ENCODE peak calls at places on chromosomes 3 and 15, in four cellular contexts. W is DMS153, X is pancreas, E is retinal pigment epithelial cell. Y is an unnamed sample.

GRCh38 chr3:37272743-37273142 is 98.4 kb upstream of the LRRFIP2 start:
- DNase-seq in X (no peak), E (no peak), W (no peak), Y (no peak)

GRCh38 chr3:65439641-65440040 is 599.1 kb downstream of the MAGI1 start:
- DNase-seq in E (no peak), X (no peak), W (peak), Y (peak)

GRCh38 chr15:49313650-49314049 is 109.4 kb upstream of the FGF7 start:
- DNase-seq in X (no peak), E (no peak), W (no peak), Y (no peak)

GRCh38 chr3:185316740-185317407 is 46.1 kb upstream of the MAP3K13 start:
- DNase-seq in W (no peak), X (no peak), E (no peak), Y (no peak)

GRCh38 chr15:59501531-59502113 is 63.6 kb downstream of the FAM81A start:
- DNase-seq in W (no peak), E (no peak), X (no peak), Y (no peak)

GRCh38 chr3:61141184-61141583 is 110.1 kb downstream of the FHIT start:
- DNase-seq in E (no peak), W (no peak), X (no peak), Y (no peak)

GRCh38 chr3:150746791-150747590 is 16.0 kb downstream of the SIAH2 start:
- DNase-seq in W (no peak), X (no peak), E (no peak), Y (no peak)

GRCh38 chr15:54640874-54641273 is 555.9 kb downstream of the RSL24D1 start:
- DNase-seq in X (no peak), E (no peak), W (no peak), Y (no peak)

GRCh38 chr3:98823791-98824190 is 60.7 kb downstream of the ST3GAL6 start:
- DNase-seq in X (no peak), W (no peak), E (no peak), Y (no peak)

GRCh38 chr15:45871121-45871855 is 236.5 kb downstream of the SQOR start:
- DNase-seq in X (no peak), E (no peak), W (no peak), Y (no peak)

GRCh38 chr15:48010321-48010720 is 110.5 kb upstream of the SLC24A5 start:
- DNase-seq in X (no peak), W (no peak), E (no peak), Y (no peak)